ENCODE peak calls at places on chromosomes 1 and 21, in four cellular contexts. F is adipocyte, N is esophagus muscularis mucosa, S is left ventricle myocardium inferior. E is an unnamed sample. For H3K27me3, the result is how much of the 10 kb centered on the place peaks cover.

GRCh38 chr1:108639899-108640560 is 20.9 kb downstream of the HENMT1 start:
- DNase-seq in S (no peak), F (no peak), N (no peak), E (no peak)

GRCh38 chr1:19081218-19081893 is 124.9 kb upstream of the IFFO2 start:
- DNase-seq in N (no peak), S (no peak), F (no peak), E (peak)

GRCh38 chr1:53658489-53659230 is 80.3 kb downstream of the GLIS1 start:
- DNase-seq in S (no peak), N (no peak), F (peak), E (no peak)

GRCh38 chr1:29824025-29824424 is 587.7 kb downstream of the PTPRU start:
- DNase-seq in N (peak), F (no peak), S (no peak), E (no peak)

GRCh38 chr1:2990376-2991115 is 30.7 kb upstream of the ACTRT2 start:
- DNase-seq in S (no peak), N (no peak), F (no peak), E (no peak)

GRCh38 chr1:209617755-209618154 is 34.2 kb downstream of the CAMK1G start:
- DNase-seq in S (no peak), F (no peak), N (no peak), E (no peak)

GRCh38 chr21:29547998-29548397 is 249.3 kb downstream of the BACH1 start:
- DNase-seq in N (no peak), F (no peak), S (no peak), E (no peak)

GRCh38 chr1:156102634-156103511 is 11.6 kb upstream of the LMNA start:
- DNase-seq in F (peak), N (no peak), S (no peak), E (no peak)

GRCh38 chr1:201585099-201585498 is 46.2 kb downstream of the NAV1 start:
- DNase-seq in S (no peak), F (peak), N (no peak), E (peak)

GRCh38 chr1:236844499-236845271 is 49.6 kb downstream of the MTR start:
- DNase-seq in S (no peak), F (peak), N (no peak), E (peak)

GRCh38 chr1:225962440-225962975 is 21.5 kb upstream of the LEFTY2 start:
- DNase-seq in S (peak), F (peak), N (no peak), E (no peak)

GRCh38 chr1:170680428-170680827 is 16.5 kb downstream of the PRRX1 start:
- DNase-seq in N (peak), F (peak), S (no peak), E (peak)

GRCh38 chr1:30912913-30913652 is 4.5 kb upstream of the SDC3 start:
- DNase-seq in N (no peak), F (no peak), S (peak), E (no peak)

GRCh38 chr21:41947596-41948403 is 6.0 kb downstream of the C2CD2 start:
- DNase-seq in F (peak), S (no peak), N (no peak), E (no peak)

GRCh38 chr1:170555370-170555769 is 23.4 kb downstream of the GORAB start:
- DNase-seq in S (no peak), N (no peak), F (peak), E (no peak)

GRCh38 chr21:17454315-17455027 is 58.4 kb upstream of the CXADR start:
- DNase-seq in N (peak), F (peak), S (peak), E (peak)

GRCh38 chr21:41133896-41134522 is 34.0 kb upstream of the BACE2 start:
- DNase-seq in S (no peak), N (no peak), F (peak), E (peak)

GRCh38 chr1:207085887-207086286 is 2.8 kb upstream of the C4BPB start:
- DNase-seq in F (no peak), N (no peak), S (no peak), E (no peak)

GRCh38 chr1:13732971-13733667 is 33.1 kb downstream of the PRDM2 start:
- DNase-seq in S (no peak), N (no peak), F (no peak), E (no peak)

GRCh38 chr1:166679369-166679768 is 159.9 kb upstream of the POGK start:
- DNase-seq in F (no peak), N (no peak), S (no peak), E (no peak)

GRCh38 chr1:155504207-155504606 is 58.4 kb downstream of the ASH1L start:
- DNase-seq in S (no peak), F (no peak), N (no peak), E (peak)

GRCh38 chr1:30405081-30405480 is 318.3 kb downstream of the MATN1 start:
- DNase-seq in S (no peak), F (no peak), N (peak), E (no peak)

GRCh38 chr1:81920245-81920740 is 119.6 kb downstream of the ADGRL2 start:
- DNase-seq in S (peak), F (peak), N (no peak), E (peak)

GRCh38 chr21:35438643-35439404 is 389.7 kb upstream of the RUNX1 start:
- DNase-seq in S (no peak), F (no peak), N (no peak), E (no peak)

GRCh38 chr1:192378276-192378675 is 61.5 kb downstream of the RGS21 start:
- DNase-seq in S (no peak), F (peak), N (no peak), E (no peak)

GRCh38 chr1:112507336-112507735 is 1.4 kb upstream of the WNT2B start:
- DNase-seq in N (no peak), F (no peak), S (no peak), E (no peak)

GRCh38 chr1:2009297-2010053 is 5.9 kb upstream of the CFAP74 start:
- DNase-seq in N (no peak), S (no peak), F (no peak), E (no peak)

GRCh38 chr1:24341260-24341659 is 22.1 kb downstream of the GRHL3 start:
- DNase-seq in N (no peak), F (no peak), S (no peak), E (no peak)
- H3K27me3 ChIP-seq in N (under half), F (under half), S (under half), E (under half)

GRCh38 chr1:37037675-37038074 is 3.4 kb upstream of the GRIK3 start:
- DNase-seq in S (no peak), F (no peak), N (no peak), E (no peak)

GRCh38 chr1:37035014-37035686 is 835 bp upstream of the GRIK3 start:
- DNase-seq in S (no peak), F (no peak), N (no peak), E (no peak)

GRCh38 chr1:37036667-37037053 is 2.3 kb upstream of the GRIK3 start:
- DNase-seq in F (no peak), N (no peak), S (no peak), E (no peak)

GRCh38 chr1:37034301-37035013 is at the start of gene GRIK3:
- DNase-seq in S (no peak), N (no peak), F (peak), E (no peak)

GRCh38 chr1:37035828-37036666 is 1.7 kb upstream of the GRIK3 start:
- DNase-seq in S (no peak), N (no peak), F (no peak), E (no peak)
- H3K27me3 ChIP-seq in S (half or more), N (half or more), F (half or more), E (half or more)

DNA sequence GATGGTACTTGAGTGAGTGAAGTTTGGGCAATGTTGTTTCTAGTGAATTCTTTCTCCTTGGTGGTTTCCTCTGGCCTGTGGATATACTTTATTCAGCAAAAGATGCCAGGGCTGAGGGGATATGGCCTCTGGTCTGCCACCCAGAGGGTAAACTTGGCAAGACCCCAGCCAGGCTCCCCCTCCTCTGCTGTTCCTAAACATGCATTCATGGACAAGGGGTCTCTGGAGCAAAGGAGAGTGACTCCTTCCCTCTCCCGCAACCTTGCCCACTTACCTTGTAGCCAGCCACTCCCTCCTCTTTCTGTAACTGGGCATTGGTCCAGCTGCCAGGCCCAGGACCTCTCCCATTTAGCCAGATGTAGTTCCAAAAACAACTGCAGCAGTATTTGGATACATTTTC is 43.8 kb downstream of the RUNX3 start:
- DNase-seq in N (no peak), F (no peak), S (no peak), E (no peak)
- H3K27me3 ChIP-seq in N (under half), F (under half), S (under half), E (under half)

DNA sequence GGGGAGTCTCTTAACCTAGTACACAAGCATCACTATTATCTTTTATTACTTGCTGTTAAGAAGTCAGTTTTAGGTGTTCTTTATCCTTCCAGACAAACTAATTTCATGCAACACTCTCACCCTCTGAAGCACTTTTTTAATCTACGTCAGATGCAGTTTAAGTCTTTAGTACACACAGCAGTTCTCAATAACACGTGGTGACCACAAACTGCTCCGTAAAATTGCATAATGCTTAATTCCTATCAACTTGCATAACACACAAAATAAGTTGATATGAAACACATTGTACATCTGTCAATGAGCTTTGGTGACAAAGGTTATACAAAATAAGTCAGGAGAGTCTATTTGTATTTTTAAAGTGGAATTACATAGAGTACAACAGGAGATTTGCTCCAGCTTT is 140.9 kb upstream of the ETS2 start:
- DNase-seq in S (no peak), N (no peak), F (peak), E (no peak)
- H3K27me3 ChIP-seq in S (half or more), N (under half), F (under half), E (under half)

DNA sequence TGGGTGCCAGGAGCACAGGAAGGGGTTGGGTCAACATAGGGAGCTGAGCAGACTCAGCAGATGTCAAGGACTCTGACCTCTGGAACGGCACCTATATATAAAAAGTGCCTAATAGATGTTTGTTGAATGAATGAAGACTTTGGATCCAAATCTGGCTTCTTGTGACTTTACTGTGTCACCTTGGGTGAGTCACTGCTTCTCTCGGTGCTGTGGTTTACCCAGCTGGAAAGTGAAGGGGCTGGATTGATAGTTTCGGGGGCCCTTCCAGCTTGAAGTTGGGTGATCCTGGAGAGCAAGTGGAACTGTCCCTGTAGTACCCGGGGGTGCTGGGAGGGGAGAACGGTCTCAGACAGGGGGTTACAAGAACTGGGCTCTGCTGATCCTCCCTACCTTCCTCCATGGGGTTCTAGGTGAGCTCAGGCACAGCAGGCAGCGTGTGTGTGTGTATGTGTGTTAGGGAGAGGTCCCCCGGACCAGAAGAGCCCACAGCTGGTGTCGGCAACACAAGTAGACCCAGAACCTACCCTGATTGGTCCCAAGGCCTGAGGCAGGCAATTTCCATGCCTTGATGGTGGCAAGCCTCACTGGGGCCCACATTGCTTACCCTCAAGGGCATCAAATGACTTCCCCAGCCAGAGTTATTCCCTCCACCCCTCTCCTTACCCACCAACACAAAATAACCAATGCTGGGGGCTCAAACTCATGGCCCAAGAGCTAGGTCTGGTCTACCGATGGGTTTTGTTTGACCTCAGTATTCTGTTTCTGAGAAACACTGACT is 5.5 kb upstream of the PADI1 start:
- DNase-seq in S (no peak), F (no peak), N (no peak), E (no peak)
- H3K27me3 ChIP-seq in S (half or more), F (half or more), N (under half), E (under half)

GRCh38 chr1:106861110-106861509 is 195.4 kb upstream of the PRMT6 start:
- DNase-seq in N (no peak), S (no peak), F (no peak), E (no peak)
- H3K27me3 ChIP-seq in N (under half), S (under half), F (under half), E (under half)

E was measured in brain microvascular endothelial cell.